ENCODE peak calls at places on chromosomes 6 and 20, in five cellular contexts. L is brain microvascular endothelial cell; T is stimulated activated CD4-positive, alpha-beta T cell treated with anti-CD3 and anti-CD28 coated beads, Interleukin-15, amount 100 ng/mL, for 1 hour; D is astrocyte of the cerebellum; P is activated T-helper 2 cell treated with anti-CD3 and anti-CD28 coated beads, Interferon-gamma antibody, Interleukin-2, Interleukin-4, amounts not matched to agents 10 μg/mL and 5 μg/mL and 100 μg/mL, durations not matched to agents 14 hours and 24 hours and 36 hours. G is an unnamed sample.

GRCh38 chr6:152648090-152648489 is 10.9 kb upstream of the SYNE1 start:
- DNase-seq in P (no peak), D (no peak), T (no peak), L (no peak), G (no peak)

GRCh38 chr6:117545161-117545595 is 57.1 kb downstream of the GOPC start:
- DNase-seq in L (no peak), P (no peak), T (no peak), D (no peak), G (no peak)

GRCh38 chr6:87078983-87079616 is 15.8 kb downstream of the CGA start:
- DNase-seq in L (peak; percentile 74), T (peak; percentile 10), D (peak; percentile 36), P (peak; percentile 24), G (peak; percentile 85)

GRCh38 chr6:35209081-35209480 is 4.7 kb upstream of the SCUBE3 start:
- DNase-seq in L (no peak), P (no peak), D (no peak), T (no peak), G (no peak)

GRCh38 chr6:102961902-102962301 is 1568.4 kb downstream of the GRIK2 start:
- DNase-seq in L (no peak), T (no peak), P (no peak), D (no peak), G (no peak)

GRCh38 chr20:63976980-63977391 is 2.5 kb downstream of the SAMD10 start:
- DNase-seq in P (no peak), D (no peak), L (no peak), T (no peak), G (no peak)

GRCh38 chr6:19268718-19269117 is 568.5 kb upstream of the ID4 start:
- DNase-seq in P (no peak), D (no peak), T (no peak), L (no peak), G (no peak)

GRCh38 chr6:145086197-145086596 is 649.1 kb downstream of the EPM2A start:
- DNase-seq in L (peak; percentile 59), T (no peak), D (peak; percentile 20), P (no peak), G (no peak)

GRCh38 chr6:13470240-13471140 is 16.9 kb downstream of the GFOD1 start:
- DNase-seq in L (no peak), P (no peak), T (no peak), D (no peak), G (no peak)

GRCh38 chr6:105988321-105988720 is 97.8 kb upstream of the PRDM1 start:
- DNase-seq in L (no peak), D (no peak), T (no peak), P (no peak), G (no peak)

GRCh38 chr20:17651761-17652388 is 30.2 kb downstream of the RRBP1 start:
- DNase-seq in P (no peak), L (no peak), D (no peak), T (no peak), G (no peak)

GRCh38 chr6:83285917-83286316 is 92.8 kb downstream of the RWDD2A start:
- DNase-seq in L (no peak), T (no peak), P (no peak), D (no peak), G (no peak)

GRCh38 chr6:3750324-3751018 is 1.0 kb downstream of the PXDC1 start:
- DNase-seq in P (no peak), T (no peak), D (no peak), L (peak; percentile 64), G (peak; percentile 96)

GRCh38 chr6:91631227-91631626 is 1044.4 kb upstream of the MAP3K7 start:
- DNase-seq in D (no peak), L (no peak), P (no peak), T (no peak), G (no peak)

GRCh38 chr6:24520929-24521546 is 26.3 kb downstream of the ALDH5A1 start:
- DNase-seq in P (no peak), T (peak; percentile 13), L (peak; percentile 31), D (no peak), G (peak; percentile 84)